ENCODE peak calls at places on chromosomes 4 and X, in five cellular contexts. J is heart left ventricle, K is left lung, Z is cardiac fibroblast, I is coronary artery. D is an unnamed sample.

GRCh38 chr4:110202024-110202423 is 3.6 kb upstream of the ELOVL6 start:
- DNase-seq in J (no peak), K (no peak), Z (no peak), I (no peak), D (no peak)

GRCh38 chrX:17390325-17390992 is 15.5 kb downstream of the NHS start:
- DNase-seq in J (no peak), K (no peak), Z (no peak), I (no peak), D (peak)

GRCh38 chrX:70030242-70030823 is 19.4 kb downstream of the AWAT2 start:
- DNase-seq in J (no peak), K (no peak), Z (peak), I (no peak), D (peak)

GRCh38 chr4:146637853-146638800 is 566 bp upstream of the POU4F2 start:
- DNase-seq in J (peak), K (no peak), Z (no peak), I (no peak), D (no peak)

GRCh38 chrX:8565729-8566128 is 101.1 kb downstream of the VCX3B start:
- DNase-seq in J (no peak), K (no peak), Z (no peak), I (no peak), D (no peak)

GRCh38 chrX:104445591-104445990 is 120.4 kb upstream of the IL1RAPL2 start:
- DNase-seq in J (no peak), K (no peak), Z (no peak), I (no peak), D (peak)

GRCh38 chr4:111883557-111883999 is 261.7 kb upstream of the FAM241A start:
- DNase-seq in J (no peak), K (no peak), Z (no peak), I (no peak), D (peak)

GRCh38 chr4:2578106-2578505 is 41.7 kb downstream of the FAM193A start:
- DNase-seq in J (no peak), K (no peak), Z (no peak), I (no peak), D (no peak)

GRCh38 chr4:3724319-3725231 is 41.6 kb upstream of the ADRA2C start:
- DNase-seq in J (no peak), K (no peak), Z (no peak), I (no peak), D (peak)

GRCh38 chr4:76498550-76498949 is 63.5 kb downstream of the SHROOM3 start:
- DNase-seq in J (no peak), K (no peak), Z (peak), I (no peak), D (no peak)

DNA sequence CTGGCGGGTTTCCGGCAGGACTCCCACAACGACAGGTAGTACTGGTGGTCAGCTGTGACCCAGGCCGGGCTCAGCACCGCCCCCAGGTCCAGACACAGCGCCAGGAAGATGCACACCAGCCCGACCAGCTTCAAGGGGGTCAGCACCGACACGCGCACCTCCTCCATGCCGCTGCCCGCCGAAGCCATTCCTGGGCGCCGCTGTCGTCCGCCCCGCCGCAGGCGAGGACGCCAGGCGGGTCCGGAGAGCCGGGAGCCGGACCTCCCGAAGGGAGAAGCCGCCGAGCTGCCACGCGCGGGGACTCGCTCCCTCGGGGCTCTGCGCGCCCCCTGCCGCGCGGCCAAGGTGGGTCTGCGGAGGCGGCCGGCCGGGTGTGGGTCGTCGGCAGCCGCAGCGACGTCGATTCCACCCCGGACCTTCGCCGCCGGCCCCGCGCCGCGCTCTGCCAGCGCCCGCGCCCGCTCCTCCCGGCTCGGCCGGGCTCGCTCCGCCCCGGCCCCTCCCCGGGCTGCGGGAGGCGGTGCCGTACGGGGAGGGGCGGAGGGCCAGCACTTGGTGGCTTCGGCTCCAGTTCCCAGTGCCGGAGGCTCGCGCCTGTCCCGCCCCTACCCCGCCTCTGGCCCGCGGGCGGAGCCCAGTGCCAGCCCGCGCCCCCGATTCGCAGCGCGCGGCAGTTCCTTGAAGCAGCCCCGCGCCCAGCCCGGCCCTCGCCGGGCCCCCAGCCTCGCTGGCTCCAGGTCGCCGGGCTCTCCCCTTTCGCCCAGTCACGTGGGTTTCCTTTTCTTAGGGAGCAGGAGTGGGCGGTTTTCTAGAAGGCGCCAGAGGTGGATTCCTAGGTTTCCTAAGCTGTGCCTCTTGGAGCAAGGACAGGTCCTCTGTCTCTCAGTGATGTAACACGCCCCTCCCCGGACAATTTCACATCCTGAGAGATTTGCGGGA is at the start of gene TMEM47:
- DNase-seq in J (peak), K (peak), Z (peak), I (peak), D (peak)
- H3K4me3 ChIP-seq in J (peak), K (peak), Z (peak), I (peak), D (peak)

DNA sequence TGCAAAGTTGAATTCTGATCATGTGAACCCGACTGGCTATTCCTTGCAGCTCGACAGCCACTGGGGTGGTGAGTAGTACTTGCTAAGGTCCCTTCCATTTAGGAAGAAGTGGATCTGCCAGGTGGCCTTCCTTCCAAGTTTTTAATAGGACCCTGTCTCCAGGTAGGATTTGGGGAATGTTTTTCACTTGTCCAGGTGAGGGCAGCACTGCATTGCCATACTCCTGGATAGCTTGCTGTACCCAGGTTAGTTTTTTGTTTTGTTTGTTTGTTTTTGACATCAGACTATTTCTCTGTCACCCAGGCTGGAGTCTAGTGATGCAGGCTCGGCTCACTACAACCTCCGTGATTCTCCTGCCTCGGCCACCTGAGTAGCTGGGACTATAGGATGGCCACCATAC is 29.8 kb downstream of the SAGE1 start:
- DNase-seq in J (no peak), K (no peak), Z (no peak), I (no peak), D (no peak)
- TF ChIP-seq CTCF in J (no peak), K (no peak), Z (no peak), I (no peak), D (no peak)

GRCh38 chrX:12979630-12980015 is 4.7 kb downstream of the TMSB4X start:
- DNase-seq in J (no peak), K (no peak), Z (no peak), I (no peak), D (peak)

GRCh38 chrX:12979011-12979629 is 4.2 kb downstream of the TMSB4X start:
- DNase-seq in J (no peak), K (no peak), Z (no peak), I (no peak), D (no peak)

GRCh38 chrX:12985336-12985735 is 10.4 kb downstream of the TMSB4X start:
- DNase-seq in J (no peak), K (no peak), Z (no peak), I (no peak), D (no peak)

GRCh38 chrX:12984629-12985303 is 9.9 kb downstream of the TMSB4X start:
- DNase-seq in J (no peak), K (no peak), Z (peak), I (no peak), D (peak)

GRCh38 chrX:12981880-12982279 is 7.0 kb downstream of the TMSB4X start:
- DNase-seq in J (no peak), K (no peak), Z (no peak), I (no peak), D (no peak)
- H3K4me3 ChIP-seq in J (no peak), K (no peak), Z (no peak), I (no peak), D (no peak)

GRCh38 chrX:39249999-39250398 is 448.7 kb downstream of the MID1IP1 start:
- DNase-seq in J (no peak), K (no peak), Z (no peak), I (no peak), D (no peak)
- TF ChIP-seq CTCF in J (no peak), K (no peak), Z (no peak), I (no peak), D (no peak)

DNA sequence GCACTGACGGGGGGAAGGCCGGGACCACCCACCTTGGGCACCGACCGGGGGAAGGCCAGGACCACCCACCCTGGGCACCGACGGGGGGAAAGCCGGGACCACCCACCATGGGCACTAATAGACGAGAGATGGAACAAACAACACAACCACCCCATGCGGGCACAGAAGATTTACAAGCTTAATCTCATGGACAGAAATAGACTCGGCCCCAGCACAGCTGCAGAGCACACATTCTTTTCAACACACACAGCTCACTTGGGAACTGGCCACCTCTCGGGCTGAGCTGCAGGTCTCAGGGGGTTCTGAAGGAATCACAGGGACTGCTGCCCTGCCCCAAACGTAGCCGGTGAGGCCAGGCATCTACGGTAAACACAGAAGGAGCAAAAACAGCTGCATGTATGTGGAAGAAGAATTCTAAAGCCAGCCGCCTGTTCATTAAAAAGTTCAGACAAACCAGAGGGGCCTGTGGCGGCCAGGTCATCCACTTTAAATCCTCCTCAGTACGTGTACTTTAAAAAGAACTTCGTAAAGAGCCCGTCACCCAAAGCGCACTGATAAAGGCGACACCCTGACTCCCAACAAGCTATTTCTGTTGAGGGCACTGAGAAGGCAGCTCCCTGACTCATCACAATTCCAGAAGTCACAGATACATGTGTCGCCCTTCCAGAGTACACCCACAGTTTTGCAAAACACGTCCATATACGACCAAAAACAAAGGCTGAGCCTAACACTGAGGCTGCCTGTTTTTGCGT is 17.7 kb downstream of the PPP2R3B start:
- DNase-seq in J (no peak), K (no peak), Z (peak), I (no peak), D (peak)
- H3K4me3 ChIP-seq in J (no peak), K (no peak), Z (no peak), I (no peak), D (no peak)

DNA sequence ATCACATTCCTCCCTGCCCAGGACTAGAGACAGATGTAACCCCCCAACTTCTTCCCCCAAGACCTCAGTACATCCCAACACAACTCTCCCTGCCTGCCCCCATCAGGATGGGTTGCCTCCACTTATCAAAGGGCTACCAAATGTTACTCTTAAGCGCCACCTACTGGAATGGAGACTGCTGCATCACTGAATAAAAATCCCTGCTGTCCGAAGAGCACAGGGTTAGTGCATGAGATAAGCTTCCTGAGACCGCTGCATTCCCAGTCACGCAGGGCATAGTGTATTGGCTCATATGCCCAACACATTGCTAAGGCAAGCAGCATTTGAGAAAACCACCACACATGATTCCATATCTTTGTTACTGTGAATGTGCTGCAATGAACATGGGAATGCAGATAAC is 544.5 kb downstream of the PPP4R3C start:
- DNase-seq in J (no peak), K (no peak), Z (peak), I (no peak), D (no peak)
- TF ChIP-seq CTCF in J (no peak), K (no peak), Z (peak), I (no peak), D (peak)